ENCODE peak calls at places on chromosome 3, in five cellular contexts. X is CD8-positive, alpha-beta T cell; U is gastrocnemius medialis; P is CD4-positive, alpha-beta memory T cell; V is A549. E is an unnamed sample.
A peak's percentile ranks its signal among the peaks of the same experiment; 100 is the strongest.

GRCh38 chr3:178084938-178085816 is 451.1 kb upstream of the KCNMB2 start:
- DNase-seq in X (peak; percentile 66), U (peak; percentile 75), P (peak; percentile 57), V (no peak), E (peak; percentile 91)

GRCh38 chr3:195151866-195152526 is 119.0 kb downstream of the XXYLT1 start:
- DNase-seq in U (no peak), V (no peak), P (no peak), X (no peak), E (no peak)

GRCh38 chr3:50050361-50050760 is 38.4 kb upstream of the RBM5 start:
- DNase-seq in V (no peak), U (no peak), X (no peak), P (no peak), E (no peak)

GRCh38 chr3:78344918-78345317 is 1305.0 kb downstream of the ROBO2 start:
- DNase-seq in V (no peak), X (no peak), U (no peak), P (no peak), E (no peak)

GRCh38 chr3:174441588-174442316 is 417.4 kb upstream of the NAALADL2 start:
- DNase-seq in V (no peak), X (no peak), P (no peak), U (no peak), E (no peak)

GRCh38 chr3:188233320-188233719 is 79.4 kb downstream of the LPP start:
- DNase-seq in U (no peak), V (no peak), P (no peak), X (no peak), E (no peak)

GRCh38 chr3:68817243-68817642 is 115.1 kb downstream of the TAFA4 start:
- DNase-seq in U (no peak), P (no peak), X (no peak), V (no peak), E (no peak)

GRCh38 chr3:148991219-148992026 is at the start of gene GYG1:
- DNase-seq in V (peak; percentile 82), P (peak; percentile 86), X (peak; percentile 79), U (peak; percentile 89), E (peak; percentile 89)

GRCh38 chr3:137041251-137041650 is 83.5 kb downstream of the IL20RB start:
- DNase-seq in X (no peak), V (no peak), U (no peak), P (no peak), E (no peak)

GRCh38 chr3:132004571-132004970 is 30.2 kb downstream of the CPNE4 start:
- DNase-seq in P (no peak), V (no peak), X (no peak), U (no peak), E (no peak)

GRCh38 chr3:61372723-61373122 is 121.5 kb upstream of the FHIT start:
- DNase-seq in X (no peak), V (no peak), P (no peak), U (no peak), E (no peak)

GRCh38 chr3:56976666-56977560 is 83.6 kb upstream of the SPATA12 start:
- DNase-seq in X (no peak), U (no peak), P (no peak), V (no peak), E (peak; percentile 35)

GRCh38 chr3:481680-482079 is 285.1 kb downstream of the CHL1 start:
- DNase-seq in V (no peak), X (no peak), P (no peak), U (no peak), E (no peak)

GRCh38 chr3:134369861-134370596 is 4.2 kb downstream of the AMOTL2 start:
- DNase-seq in X (no peak), V (no peak), U (no peak), P (no peak), E (no peak)
- H3K4me3 ChIP-seq in X (no peak overlapping the region), V (peak overlapping the region; percentile 74), U (peak overlapping the region; percentile 88), P (no peak overlapping the region), E (no peak overlapping the region)

DNA sequence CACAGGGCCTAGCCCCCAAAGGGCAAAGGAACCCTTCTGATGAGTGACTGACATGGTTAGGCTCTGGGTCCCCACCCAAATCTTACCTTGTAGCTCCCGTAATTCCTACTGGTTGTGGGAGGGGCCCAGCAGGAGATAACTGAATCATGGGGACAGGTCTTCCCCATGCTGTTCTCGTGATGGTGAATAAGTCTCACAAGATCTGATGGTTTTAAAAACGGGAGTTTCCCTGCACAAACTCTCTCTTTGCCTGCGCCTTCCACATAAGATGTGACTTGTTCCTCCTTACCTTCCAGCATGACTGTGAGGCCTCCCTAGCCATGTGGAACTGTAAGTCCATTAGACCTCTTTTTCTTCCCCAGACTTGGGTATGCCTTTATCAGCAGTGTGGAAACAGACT is 16.9 kb downstream of the TKT start:
- DNase-seq in V (no peak), P (no peak), U (no peak), X (no peak), E (peak; percentile 13)
- H3K27ac ChIP-seq in V (peak overlapping the region; percentile 100), P (no peak overlapping the region), U (no peak overlapping the region), X (no peak overlapping the region), E (no peak overlapping the region)

GRCh38 chr3:124887177-124887995 is at the start of gene ITGB5:
- DNase-seq in V (peak; percentile 53), U (peak; percentile 83), P (no peak), X (peak; percentile 23), E (peak; percentile 94)
- H3K4me1 ChIP-seq in V (peaks cover 41% of the 10 kb centered on the region), U (peaks cover 5% of the 10 kb centered on the region), P (peaks cover 5% of the 10 kb centered on the region), X (peaks cover 4% of the 10 kb centered on the region), E (peaks cover 3% of the 10 kb centered on the region)

GRCh38 chr3:51977449-51978142 is 2.7 kb downstream of the ABHD14A start:
- DNase-seq in X (peak; percentile 65), U (no peak), V (no peak), P (peak; percentile 49), E (no peak)

GRCh38 chr3:51974277-51974962 is 444 bp upstream of the ABHD14A start:
- DNase-seq in P (no peak), V (no peak), X (no peak), U (no peak), E (peak; percentile 84)

GRCh38 chr3:51974963-51975856 is at the start of gene ABHD14A:
- DNase-seq in V (peak; percentile 68), P (peak; percentile 76), X (peak; percentile 72), U (peak; percentile 66), E (peak; percentile 92)

GRCh38 chr3:51978143-51978502 is 3.3 kb downstream of the ABHD14A start:
- DNase-seq in V (no peak), P (no peak), X (no peak), U (no peak), E (no peak)

GRCh38 chr3:51975857-51976549 is 1.1 kb downstream of the ABHD14A start:
- DNase-seq in V (no peak), X (no peak), P (no peak), U (peak; percentile 61), E (peak; percentile 94)
- H3K4me3 ChIP-seq in V (no peak overlapping the region), X (peak overlapping the region; percentile 86), P (peak overlapping the region; percentile 95), U (peak overlapping the region; percentile 77), E (peak overlapping the region; percentile 67)

DNA sequence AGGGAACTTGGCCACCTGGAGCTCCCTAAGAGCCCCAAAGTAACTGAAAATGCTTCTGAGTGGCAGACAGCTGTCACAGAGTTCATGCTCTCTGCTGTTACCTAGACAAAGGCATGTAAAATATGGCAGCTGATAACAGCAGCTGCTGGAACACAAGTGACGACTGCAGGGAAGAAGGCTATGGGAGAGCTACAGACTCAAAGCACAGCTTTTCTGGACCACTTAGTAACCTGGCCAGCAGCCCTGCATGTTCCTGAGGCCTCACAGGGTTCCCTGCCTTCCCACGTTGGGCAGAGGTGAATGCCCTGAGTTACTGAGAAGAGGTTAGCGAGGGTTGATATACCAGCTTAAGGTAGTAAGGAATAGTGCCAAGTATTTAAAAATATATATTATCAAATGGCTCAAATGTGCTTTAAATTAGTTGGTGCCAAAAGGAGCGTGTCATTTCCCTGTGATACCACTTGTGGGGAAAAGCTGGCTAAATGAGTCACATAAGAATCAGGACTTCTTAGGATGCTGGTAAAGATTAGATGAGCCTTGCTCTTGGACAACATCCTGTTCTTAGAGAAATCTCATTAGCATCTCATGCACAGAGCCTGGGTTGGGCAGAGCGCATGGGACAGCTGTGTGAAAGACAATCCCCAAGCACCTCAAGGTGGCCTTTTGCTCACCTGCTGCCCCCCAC is 76.4 kb upstream of the SCN5A start:
- DNase-seq in U (no peak), X (no peak), V (no peak), P (no peak), E (peak; percentile 80)
- H3K27ac ChIP-seq in U (no peak overlapping the region), X (no peak overlapping the region), V (no peak overlapping the region), P (no peak overlapping the region), E (peak overlapping the region; percentile 74)

E was measured in right cardiac atrium.